ENCODE peak calls at places on chromosomes 5 and 9, in six cellular contexts. One of them, this sample, is unnamed.

GRCh38 chr9:93058357-93059096 is at the start of gene SUSD3:
- DNase-seq in T-helper 17 cell: peak; percentile 48
- DNase-seq in thoracic aorta: no peak
- DNase-seq in T-helper 9 cell: peak; percentile 55
- DNase-seq in ACHN: no peak
- DNase-seq in M059J: peak; percentile 18
- DNase-seq in this sample: peak; percentile 58

GRCh38 chr5:100904259-100904822 is 1.3 kb upstream of the ST8SIA4 start:
- DNase-seq in T-helper 17 cell: no peak
- DNase-seq in thoracic aorta: no peak
- DNase-seq in T-helper 9 cell: peak; percentile 40
- DNase-seq in ACHN: no peak
- DNase-seq in M059J: no peak
- DNase-seq in this sample: peak; percentile 56

GRCh38 chr5:124072570-124072969 is 560.6 kb downstream of the CSNK1G3 start:
- DNase-seq in T-helper 17 cell: no peak
- DNase-seq in thoracic aorta: no peak
- DNase-seq in T-helper 9 cell: no peak
- DNase-seq in ACHN: no peak
- DNase-seq in M059J: no peak
- DNase-seq in this sample: no peak

GRCh38 chr5:157186309-157187045 is 5.8 kb downstream of the ITK start:
- DNase-seq in T-helper 17 cell: no peak
- DNase-seq in thoracic aorta: no peak
- DNase-seq in T-helper 9 cell: no peak
- DNase-seq in ACHN: no peak
- DNase-seq in M059J: no peak
- DNase-seq in this sample: no peak

GRCh38 chr5:94785111-94785510 is 166.6 kb downstream of the SLF1 start:
- DNase-seq in T-helper 17 cell: no peak
- DNase-seq in thoracic aorta: no peak
- DNase-seq in T-helper 9 cell: no peak
- DNase-seq in ACHN: no peak
- DNase-seq in M059J: peak; percentile 4
- DNase-seq in this sample: no peak

GRCh38 chr9:98204692-98205091 is 12.3 kb upstream of the CORO2A start:
- DNase-seq in T-helper 17 cell: no peak
- DNase-seq in thoracic aorta: no peak
- DNase-seq in T-helper 9 cell: no peak
- DNase-seq in ACHN: no peak
- DNase-seq in M059J: no peak
- DNase-seq in this sample: no peak

GRCh38 chr5:14676320-14676719 is 11.8 kb downstream of the OTULIN start:
- DNase-seq in T-helper 17 cell: no peak
- DNase-seq in thoracic aorta: no peak
- DNase-seq in T-helper 9 cell: no peak
- DNase-seq in ACHN: peak; percentile 46
- DNase-seq in M059J: peak; percentile 75
- DNase-seq in this sample: no peak

GRCh38 chr5:56011835-56012234 is 17.1 kb upstream of the IL6ST start:
- DNase-seq in T-helper 17 cell: no peak
- DNase-seq in thoracic aorta: no peak
- DNase-seq in T-helper 9 cell: no peak
- DNase-seq in ACHN: no peak
- DNase-seq in M059J: peak; percentile 81
- DNase-seq in this sample: no peak